ENCODE peak calls at places on chromosome 6, in eight cellular contexts. S, A, B, Q, L, G, C and H are unnamed samples.
A peak's percentile ranks its signal among the peaks of the same experiment; 100 is the strongest.

GRCh38 chr6:34564181-34564580 is 8.1 kb upstream of the SPDEF start:
- DNase-seq in S (no peak), A (no peak), B (no peak), Q (no peak), L (no peak), G (no peak), C (no peak), H (no peak)

GRCh38 chr6:106087548-106088325 is 1.6 kb downstream of the PRDM1 start:
- DNase-seq in S (no peak), A (peak; percentile 84), B (no peak), Q (no peak), L (no peak), G (no peak), C (peak; percentile 62), H (no peak)

GRCh38 chr6:14193524-14193923 is 76.0 kb downstream of the CD83 start:
- DNase-seq in S (no peak), A (no peak), B (no peak), Q (no peak), L (no peak), G (no peak), C (no peak), H (no peak)

GRCh38 chr6:147161974-147162495 is 42.2 kb upstream of the STXBP5 start:
- DNase-seq in S (no peak), A (peak; percentile 84), B (no peak), Q (no peak), L (peak; percentile 23), G (no peak), C (no peak), H (no peak)

GRCh38 chr6:143742070-143742954 is 64.5 kb downstream of the PHACTR2 start:
- DNase-seq in S (no peak), A (no peak), B (no peak), Q (no peak), L (no peak), G (no peak), C (no peak), H (no peak)

GRCh38 chr6:39665871-39666270 is 59.3 kb downstream of the KIF6 start:
- DNase-seq in S (no peak), A (peak; percentile 10), B (no peak), Q (no peak), L (no peak), G (no peak), C (no peak), H (no peak)

GRCh38 chr6:22929228-22929627 is 359.9 kb downstream of the HDGFL1 start:
- DNase-seq in S (no peak), A (no peak), B (no peak), Q (no peak), L (no peak), G (no peak), C (no peak), H (no peak)

GRCh38 chr6:165488624-165489295 is 174.3 kb downstream of the PDE10A start:
- DNase-seq in S (no peak), A (no peak), B (no peak), Q (no peak), L (no peak), G (no peak), C (no peak), H (no peak)

GRCh38 chr6:43924222-43924702 is 154.3 kb downstream of the VEGFA start:
- DNase-seq in S (no peak), A (peak; percentile 45), B (peak; percentile 61), Q (peak; percentile 51), L (no peak), G (no peak), C (peak; percentile 64), H (no peak)

GRCh38 chr6:10382728-10383127 is 32.1 kb downstream of the TFAP2A start:
- DNase-seq in S (no peak), A (no peak), B (no peak), Q (no peak), L (no peak), G (no peak), C (no peak), H (no peak)

DNA sequence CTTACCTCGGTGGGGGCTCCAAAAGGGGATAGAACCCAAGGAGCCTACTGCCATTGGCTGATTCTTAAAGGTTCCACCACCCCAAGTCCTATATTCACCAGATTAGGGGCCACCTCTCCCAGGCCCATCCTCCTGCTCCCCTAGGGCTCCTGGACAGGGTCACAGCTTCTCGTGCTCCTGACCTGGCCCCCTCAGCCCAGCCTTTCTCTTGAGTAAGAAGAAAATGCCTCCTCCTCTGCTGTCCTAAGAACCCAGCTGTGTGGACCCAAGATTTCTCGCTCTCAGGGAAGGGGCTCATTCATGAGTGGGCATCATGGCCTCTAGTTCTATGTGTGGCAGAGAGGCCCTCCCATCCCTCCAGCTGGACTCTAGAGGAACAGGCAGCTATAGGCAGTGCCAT is 16.6 kb downstream of the HLA-DPB1 start:
- DNase-seq in S (no peak), A (no peak), B (no peak), Q (no peak), L (no peak), G (no peak), C (no peak), H (no peak)
- TF ChIP-seq CTCF in S (no peak), A (no peak), B (no peak), Q (no peak), L (no peak), G (no peak), C (no peak), H (no peak)

GRCh38 chr6:27539551-27539950 is 66.6 kb upstream of the ZNF184 start:
- DNase-seq in S (no peak), A (no peak), B (no peak), Q (no peak), L (no peak), G (no peak), C (no peak), H (no peak)
- H3K4me3 ChIP-seq in S (no peak overlapping the region), A (no peak overlapping the region), B (no peak overlapping the region), Q (no peak overlapping the region), L (no peak overlapping the region), G (no peak overlapping the region), C (no peak overlapping the region), H (no peak overlapping the region)

GRCh38 chr6:25961619-25962367 is 809 bp upstream of the TRIM38 start:
- DNase-seq in S (no peak), A (no peak), B (no peak), Q (no peak), L (no peak), G (no peak), C (no peak), H (no peak)
- TF ChIP-seq CTCF in S (no peak), A (no peak), B (no peak), Q (no peak), L (no peak), G (no peak), C (no peak), H (peak; percentile 28)

GRCh38 chr6:108168980-108169800 is 3.4 kb downstream of the NR2E1 start:
- DNase-seq in S (no peak), A (no peak), B (no peak), Q (no peak), L (no peak), G (no peak), C (no peak), H (no peak)

GRCh38 chr6:108167449-108167903 is 1.7 kb downstream of the NR2E1 start:
- DNase-seq in S (no peak), A (no peak), B (no peak), Q (no peak), L (no peak), G (no peak), C (no peak), H (no peak)

GRCh38 chr6:108168501-108168979 is 2.7 kb downstream of the NR2E1 start:
- DNase-seq in S (no peak), A (peak; percentile 43), B (peak; percentile 42), Q (peak; percentile 39), L (peak; percentile 66), G (no peak), C (no peak), H (no peak)

GRCh38 chr6:108166664-108167448 is 1.0 kb downstream of the NR2E1 start:
- DNase-seq in S (no peak), A (no peak), B (no peak), Q (no peak), L (no peak), G (no peak), C (no peak), H (no peak)

GRCh38 chr6:108168026-108168463 is 2.2 kb downstream of the NR2E1 start:
- DNase-seq in S (no peak), A (no peak), B (no peak), Q (no peak), L (no peak), G (no peak), C (no peak), H (no peak)
- H3K4me3 ChIP-seq in S (no peak overlapping the region), A (no peak overlapping the region), B (peak overlapping the region; percentile 15), Q (no peak overlapping the region), L (no peak overlapping the region), G (no peak overlapping the region), C (no peak overlapping the region), H (no peak overlapping the region)

DNA sequence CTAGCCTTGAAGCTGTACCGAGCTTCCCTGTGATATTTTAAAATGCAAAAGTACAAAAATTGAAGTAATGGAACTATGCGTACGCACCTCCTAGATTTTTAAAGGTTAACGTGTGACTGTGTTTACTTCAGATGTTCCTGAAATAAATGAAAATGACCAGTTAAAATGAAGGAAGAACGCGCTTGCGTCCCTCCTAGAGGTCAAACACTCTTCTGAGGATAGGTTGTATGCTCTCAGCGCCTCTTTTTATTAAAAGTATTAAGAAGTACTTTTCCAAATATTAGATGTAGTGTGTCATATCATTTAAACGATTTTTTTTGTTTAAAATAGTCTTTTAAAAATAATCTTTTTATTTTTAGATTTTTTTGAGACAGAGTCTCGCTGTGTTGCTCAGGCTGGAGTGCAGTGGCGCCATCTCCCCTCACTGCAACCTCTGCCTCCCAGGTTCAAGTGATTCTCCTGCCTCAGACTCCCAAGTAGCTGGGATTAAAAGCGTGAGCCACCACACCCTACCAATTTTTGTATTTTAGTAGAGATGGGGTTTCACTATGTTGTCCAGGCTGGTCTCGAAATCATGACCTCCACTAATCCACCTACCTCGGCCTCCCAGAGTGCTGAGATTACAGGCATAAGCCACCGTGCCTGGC is 30.6 kb downstream of the TRIM38 start:
- DNase-seq in S (no peak), A (no peak), B (no peak), Q (no peak), L (no peak), G (no peak), C (no peak), H (no peak)
- TF ChIP-seq CTCF in S (no peak), A (no peak), B (no peak), Q (no peak), L (no peak), G (no peak), C (no peak), H (no peak)

GRCh38 chr6:27669798-27670301 is 196.9 kb upstream of the ZNF184 start:
- DNase-seq in S (no peak), A (no peak), B (no peak), Q (no peak), L (no peak), G (no peak), C (no peak), H (no peak)
- H3K4me3 ChIP-seq in S (no peak overlapping the region), A (peak overlapping the region; percentile 33), B (no peak overlapping the region), Q (no peak overlapping the region), L (no peak overlapping the region), G (peak overlapping the region; percentile 41), C (peak overlapping the region; percentile 46), H (no peak overlapping the region)

DNA sequence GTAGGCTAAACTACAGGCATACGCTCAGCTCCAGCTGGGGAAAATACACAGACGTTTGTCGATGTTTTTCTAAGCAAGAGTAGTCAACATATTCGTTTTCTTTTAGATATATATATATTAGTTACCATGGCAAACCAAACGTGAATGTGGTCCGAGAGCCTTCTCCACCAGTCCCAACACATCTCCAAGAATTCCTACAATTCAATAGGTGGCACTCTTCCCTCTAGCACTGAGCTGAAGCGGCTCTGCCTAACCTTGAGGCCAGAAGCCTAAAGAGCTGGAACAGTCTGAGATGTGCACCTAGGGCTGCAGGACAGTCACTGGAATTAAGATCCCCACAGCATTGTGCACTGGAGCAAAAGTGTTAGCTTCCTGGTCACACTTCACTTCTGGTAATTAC is 70.3 kb upstream of the BEND3 start:
- DNase-seq in S (no peak), A (peak; percentile 6), B (no peak), Q (no peak), L (peak; percentile 49), G (no peak), C (no peak), H (no peak)
- TF ChIP-seq CTCF in S (no peak), A (peak; percentile 26), B (no peak), Q (no peak), L (peak; percentile 58), G (peak; percentile 11), C (no peak), H (no peak)